ENCODE peak calls at places on chromosomes 16 and 17, in ten cellular contexts. W is WTC11, B is progenitor cell of endocrine pancreas, C is endodermal cell, N is fibroblast of lung, H is fibroblast of villous mesenchyme, T is dorsolateral prefrontal cortex, D is cardiac muscle cell, L is tibial artery, Z is K562. V is an unnamed sample.

GRCh38 chr16:11380836-11381235 is 35.6 kb downstream of the RMI2 start:
- DNase-seq in W (no peak), Z (no peak), H (no peak), L (no peak), T (no peak), N (no peak), C (no peak), B (no peak), D (no peak), V (peak; percentile 4)

GRCh38 chr16:67201411-67202345 is 2.7 kb downstream of the ELMO3 start:
- DNase-seq in B (no peak), N (no peak), W (no peak), Z (peak; percentile 9), D (no peak), H (no peak), L (no peak), T (no peak), C (no peak), V (no peak)

GRCh38 chr16:88936008-88936912 is 40.7 kb downstream of the CBFA2T3 start:
- DNase-seq in D (no peak), H (peak; percentile 24), B (no peak), C (no peak), N (no peak), W (no peak), T (no peak), L (no peak), Z (no peak), V (no peak)

GRCh38 chr16:69620564-69620963 is 54.8 kb downstream of the NFAT5 start:
- DNase-seq in C (no peak), H (peak; percentile 85), Z (no peak), L (no peak), W (no peak), B (no peak), T (no peak), N (no peak), D (no peak), V (no peak)

GRCh38 chr16:51393381-51394005 is 242.4 kb upstream of the SALL1 start:
- DNase-seq in N (peak; percentile 53), H (peak; percentile 68), D (no peak), C (no peak), L (no peak), T (no peak), Z (no peak), W (no peak), B (no peak), V (no peak)

GRCh38 chr16:66524601-66525164 is 25.2 kb downstream of the TK2 start:
- DNase-seq in Z (peak; percentile 46), C (peak; percentile 54), D (no peak), H (no peak), B (no peak), L (no peak), W (no peak), N (no peak), T (no peak), V (no peak)

GRCh38 chr16:15415411-15416070 is 18.8 kb upstream of the BMERB1 start:
- DNase-seq in H (no peak), D (no peak), N (peak; percentile 63), W (no peak), B (no peak), L (no peak), T (no peak), Z (no peak), C (no peak), V (no peak)

GRCh38 chr16:25748099-25748654 is 56.4 kb downstream of the HS3ST4 start:
- DNase-seq in T (no peak), C (no peak), B (no peak), H (no peak), L (no peak), Z (no peak), W (no peak), N (no peak), D (no peak), V (no peak)

GRCh38 chr16:71707199-71707598 is 17.3 kb downstream of the PHLPP2 start:
- DNase-seq in T (no peak), W (no peak), B (no peak), N (no peak), D (no peak), H (no peak), Z (no peak), C (no peak), L (no peak), V (no peak)

GRCh38 chr17:48479014-48479402 is 49.0 kb upstream of the SKAP1 start:
- DNase-seq in C (no peak), W (no peak), L (no peak), B (no peak), Z (no peak), N (no peak), T (no peak), H (no peak), D (no peak), V (no peak)

GRCh38 chr17:48483004-48483403 is 47.8 kb downstream of the HOXB1 start:
- DNase-seq in T (no peak), N (no peak), D (no peak), C (no peak), Z (no peak), L (no peak), B (no peak), W (no peak), H (no peak), V (no peak)

GRCh38 chr17:48483471-48484131 is 47.2 kb downstream of the HOXB1 start:
- DNase-seq in Z (peak; percentile 27), N (peak; percentile 100), D (no peak), B (no peak), H (peak; percentile 93), L (no peak), C (peak; percentile 72), T (no peak), W (no peak), V (no peak)

GRCh38 chr17:48477235-48477634 is 47.2 kb upstream of the SKAP1 start:
- DNase-seq in D (no peak), B (no peak), T (no peak), Z (no peak), N (no peak), W (no peak), C (no peak), L (no peak), H (no peak), V (no peak)

GRCh38 chr17:48478224-48479013 is 48.4 kb upstream of the SKAP1 start:
- DNase-seq in Z (peak; percentile 63), C (no peak), L (no peak), D (no peak), T (no peak), N (no peak), H (no peak), W (no peak), B (no peak), V (no peak)
- TF ChIP-seq CTCF in Z (no peak), C (peak; percentile 44), L (no peak), D (peak; percentile 27), T (no peak), N (peak; percentile 32), H (peak; percentile 17), W (no peak), B (no peak), V (no peak)

GRCh38 chr17:11296994-11297393 is 56.0 kb downstream of the SHISA6 start:
- DNase-seq in D (peak; percentile 6), N (no peak), H (no peak), B (no peak), L (no peak), C (no peak), W (no peak), T (no peak), Z (no peak), V (no peak)
- TF ChIP-seq CTCF in D (no peak), N (no peak), H (no peak), B (peak; percentile 70), L (no peak), C (peak; percentile 83), W (no peak), T (peak; percentile 43), Z (no peak), V (peak; percentile 32)

DNA sequence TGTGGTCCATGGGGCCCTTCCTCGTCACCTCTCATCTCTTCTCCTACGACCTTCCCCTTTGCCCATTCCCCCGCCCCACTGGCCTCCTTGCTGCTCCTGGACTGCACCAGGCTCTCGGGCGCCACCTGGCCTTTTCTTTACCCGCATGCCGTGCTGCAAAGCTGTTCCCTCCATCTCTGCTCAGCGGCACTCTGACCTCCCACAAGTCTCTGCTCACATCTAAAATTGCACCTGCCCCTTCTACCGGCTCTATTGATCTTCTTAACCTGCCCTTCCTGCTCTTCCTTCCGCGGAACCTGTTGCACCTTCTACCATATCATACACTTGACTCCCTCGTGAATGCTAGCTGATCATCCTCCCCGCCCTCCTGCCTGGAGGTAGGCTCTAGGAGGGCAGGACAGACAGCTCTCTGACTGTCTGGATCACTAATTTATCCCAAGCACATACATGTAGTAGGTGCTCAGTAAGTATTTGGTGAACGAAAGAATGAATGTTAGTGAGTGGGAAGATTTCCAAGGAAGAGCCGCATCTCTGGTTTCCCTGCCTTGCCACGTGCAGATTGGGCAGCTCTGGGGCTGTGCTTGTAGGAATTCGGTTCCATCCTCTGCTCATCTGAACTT is 17.3 kb downstream of the DNAH17 start:
- DNase-seq in Z (peak; percentile 57), B (no peak), L (no peak), C (peak; percentile 89), N (no peak), D (no peak), W (peak; percentile 78), H (no peak), T (no peak), V (no peak)
- TF ChIP-seq CTCF in Z (peak; percentile 65), B (no peak), L (no peak), C (peak; percentile 64), N (no peak), D (no peak), W (peak; percentile 23), H (no peak), T (no peak), V (no peak)

GRCh38 chr16:2483939-2484897 is 9.3 kb downstream of the TBC1D24 start:
- DNase-seq in L (no peak), N (no peak), T (no peak), Z (no peak), D (no peak), C (no peak), H (no peak), B (no peak), W (no peak), V (no peak)
- TF ChIP-seq CTCF in L (no peak), N (no peak), T (no peak), Z (no peak), D (no peak), C (peak; percentile 17), H (no peak), B (no peak), W (no peak), V (no peak)

V was measured in glutamatergic neuron.